ENCODE peak calls at places on chromosomes 11 and 22, in ten cellular contexts. R is uterus, I is lower leg skin, S is psoas muscle, W is cardiac fibroblast, K is fibroblast of pulmonary artery, C is GM10248, M is colonic mucosa, Z is endothelial cell of umbilical vein, N is choroid plexus epithelial cell. U is an unnamed sample.
A peak's percentile ranks its signal among the peaks of the same experiment; 100 is the strongest.

GRCh38 chr22:39185601-39186012 is 33.1 kb upstream of the CBX7 start:
- DNase-seq in K (peak; percentile 89), I (peak; percentile 54), S (peak; percentile 71), M (no peak), C (no peak), N (peak; percentile 46), R (no peak), W (peak; percentile 84), Z (no peak), U (no peak)

GRCh38 chr22:42747701-42748513 is 27.2 kb upstream of the A4GALT start:
- DNase-seq in I (no peak), S (no peak), M (no peak), W (peak; percentile 86), Z (peak; percentile 48), K (peak; percentile 78), N (peak; percentile 69), C (no peak), R (no peak), U (peak; percentile 45)

GRCh38 chr11:106594751-106595351 is 423.4 kb downstream of the GUCY1A2 start:
- DNase-seq in S (no peak), M (no peak), I (no peak), R (no peak), W (no peak), K (no peak), Z (no peak), C (no peak), N (no peak), U (no peak)

GRCh38 chr11:124672531-124673215 is 866 bp downstream of the SIAE start:
- DNase-seq in S (no peak), K (no peak), R (no peak), C (no peak), I (no peak), N (no peak), M (peak; percentile 32), Z (no peak), W (no peak), U (no peak)

GRCh38 chr11:114315749-114316368 is 19.7 kb downstream of the NNMT start:
- DNase-seq in S (no peak), C (no peak), M (peak; percentile 58), Z (peak; percentile 51), N (peak; percentile 68), R (no peak), K (peak; percentile 46), I (no peak), W (peak; percentile 44), U (no peak)

GRCh38 chr22:28955817-28956216 is 72.4 kb downstream of the ZNRF3 start:
- DNase-seq in K (no peak), W (no peak), Z (no peak), N (no peak), C (peak; percentile 32), S (no peak), I (no peak), M (no peak), R (no peak), U (no peak)

GRCh38 chr22:45226681-45227186 is 14.0 kb downstream of the KIAA0930 start:
- DNase-seq in Z (no peak), W (peak; percentile 10), I (no peak), N (no peak), K (peak; percentile 31), C (no peak), S (no peak), M (no peak), R (no peak), U (no peak)

GRCh38 chr11:32187106-32187505 is 96.2 kb downstream of the RCN1 start:
- DNase-seq in N (no peak), K (no peak), W (no peak), S (no peak), R (no peak), C (no peak), Z (no peak), I (no peak), M (no peak), U (no peak)

GRCh38 chr11:19079643-19080440 is 19.3 kb upstream of the MRGPRX2 start:
- DNase-seq in W (peak; percentile 78), N (peak; percentile 48), S (no peak), R (peak; percentile 25), C (no peak), K (peak; percentile 91), M (peak; percentile 12), I (no peak), Z (peak; percentile 89), U (no peak)

GRCh38 chr22:31144223-31144622 is 3.9 kb upstream of the PLA2G3 start:
- DNase-seq in C (no peak), S (no peak), R (no peak), M (no peak), Z (no peak), K (peak; percentile 45), W (peak; percentile 67), I (no peak), N (no peak), U (no peak)

GRCh38 chr11:117792992-117793391 is 4.0 kb downstream of the DSCAML1 start:
- DNase-seq in M (no peak), Z (no peak), W (no peak), N (no peak), K (no peak), R (no peak), I (no peak), S (no peak), C (no peak), U (no peak)

GRCh38 chr11:62142043-62142375 is 18.2 kb downstream of the INCENP start:
- DNase-seq in M (no peak), S (no peak), Z (no peak), C (no peak), K (no peak), W (no peak), N (no peak), I (no peak), R (no peak), U (no peak)

GRCh38 chr11:9065614-9066431 is 25.6 kb downstream of the SCUBE2 start:
- DNase-seq in W (peak; percentile 4), M (no peak), S (no peak), R (no peak), I (no peak), K (no peak), Z (no peak), N (peak; percentile 70), C (no peak), U (no peak)

GRCh38 chr11:68838572-68838964 is 3.1 kb downstream of the CPT1A start:
- DNase-seq in I (no peak), S (peak; percentile 54), C (no peak), R (peak; percentile 64), M (no peak), W (peak; percentile 27), N (no peak), Z (peak; percentile 16), K (peak; percentile 49), U (no peak)

GRCh38 chr11:62593434-62594044 is 2.2 kb upstream of the TUT1 start:
- DNase-seq in K (peak; percentile 85), M (peak; percentile 88), N (peak; percentile 83), C (peak; percentile 67), Z (peak; percentile 73), W (peak; percentile 83), I (peak; percentile 73), S (peak; percentile 80), R (peak; percentile 62), U (peak; percentile 79)

GRCh38 chr11:3341298-3341697 is 37.6 kb downstream of the ZNF195 start:
- DNase-seq in Z (peak; percentile 43), M (peak; percentile 76), R (peak; percentile 24), C (peak; percentile 55), K (peak; percentile 20), I (peak; percentile 34), S (peak; percentile 34), W (peak; percentile 47), N (peak; percentile 59), U (peak; percentile 83)
- TF ChIP-seq CTCF in Z (peak; percentile 69), M (peak; percentile 68), R (peak; percentile 47), C (peak; percentile 77), K (peak; percentile 48), I (no peak), S (peak; percentile 44), W (peak; percentile 47), N (peak; percentile 84), U (peak; percentile 81)

GRCh38 chr22:49326558-49326957 is 501.1 kb downstream of the BRD1 start:
- DNase-seq in W (no peak), S (no peak), R (no peak), Z (no peak), M (no peak), I (no peak), C (peak; percentile 3), K (no peak), N (no peak), U (no peak)

GRCh38 chr22:49325531-49326395 is 501.9 kb downstream of the BRD1 start:
- DNase-seq in M (no peak), W (no peak), N (no peak), S (no peak), I (no peak), K (no peak), R (no peak), C (peak; percentile 6), Z (no peak), U (no peak)

GRCh38 chr22:49328630-49329405 is 498.9 kb downstream of the BRD1 start:
- DNase-seq in Z (no peak), K (no peak), W (no peak), N (no peak), I (no peak), C (no peak), R (no peak), M (no peak), S (no peak), U (no peak)

GRCh38 chr22:49328076-49328475 is 499.6 kb downstream of the BRD1 start:
- DNase-seq in N (no peak), S (no peak), M (no peak), I (no peak), C (no peak), Z (no peak), R (no peak), K (no peak), W (no peak), U (no peak)

GRCh38 chr22:49327411-49327810 is 500.3 kb downstream of the BRD1 start:
- DNase-seq in N (no peak), K (no peak), Z (no peak), W (no peak), I (no peak), S (no peak), C (no peak), M (no peak), R (no peak), U (no peak)
- TF ChIP-seq CTCF in N (no peak), K (no peak), Z (no peak), W (no peak), I (no peak), S (no peak), C (no peak), M (no peak), R (no peak), U (no peak)

GRCh38 chr11:12099132-12099873 is 11.1 kb upstream of the MICAL2 start:
- DNase-seq in N (no peak), R (no peak), W (no peak), I (no peak), K (no peak), S (no peak), C (no peak), Z (no peak), M (no peak), U (no peak)
- TF ChIP-seq CTCF in N (peak; percentile 26), R (no peak), W (peak; percentile 12), I (no peak), K (peak; percentile 24), S (no peak), C (no peak), Z (peak; percentile 2), M (no peak), U (no peak)

DNA sequence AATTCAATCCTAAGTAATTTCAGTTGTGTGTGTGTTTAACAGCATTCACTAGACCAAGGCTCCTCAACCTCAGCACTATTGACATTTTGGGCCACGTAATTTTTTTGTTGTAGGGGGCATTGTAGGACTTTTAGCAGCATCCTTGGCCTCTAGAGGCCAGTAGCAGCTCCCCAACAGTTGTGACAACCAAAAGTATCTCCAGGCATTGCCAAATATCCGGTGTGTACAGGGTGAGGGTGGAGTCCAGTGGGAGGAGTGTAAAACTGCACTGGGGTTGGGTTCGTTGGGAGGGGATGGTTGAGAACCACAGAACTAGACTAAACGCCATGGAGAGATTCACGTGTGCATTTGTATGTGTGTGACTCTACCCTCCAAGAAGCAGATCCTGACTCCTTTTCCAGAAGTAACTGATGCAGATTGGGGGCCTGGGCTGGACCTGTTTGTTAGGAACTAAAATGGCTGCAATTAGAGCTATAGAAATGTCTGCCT is 5.9 kb upstream of the PHF21A start:
- DNase-seq in Z (no peak), K (peak; percentile 81), I (peak; percentile 67), M (peak; percentile 57), N (peak; percentile 80), S (no peak), C (peak; percentile 54), W (peak; percentile 85), R (no peak), U (no peak)
- TF ChIP-seq CTCF in Z (no peak), K (peak; percentile 75), I (no peak), M (peak; percentile 18), N (peak; percentile 71), S (no peak), C (peak; percentile 32), W (peak; percentile 67), R (no peak), U (no peak)

U was measured in glutamatergic neuron.